ENCODE peak calls at places on chromosome 2, in seven cellular contexts. S is osteocyte; N is activated CD8-positive, alpha-beta T cell treated with anti-CD3 and anti-CD28 coated beads for 36 hours; W is tibial artery; V is activated CD4-positive, alpha-beta memory T cell treated with anti-CD3 and anti-CD28 coated beads for 36 hours; G is GM12865; H is lung microvascular endothelial cell. Z is an unnamed sample.

GRCh38 chr2:108833219-108833618 is 46.6 kb downstream of the CCDC138 start:
- DNase-seq in S (no peak), N (no peak), W (no peak), V (no peak), G (peak; percentile 14), H (no peak), Z (peak; percentile 59)

GRCh38 chr2:173048901-173049661 is 26.6 kb upstream of the MAP3K20 start:
- DNase-seq in S (no peak), N (peak; percentile 49), W (peak; percentile 89), V (peak; percentile 74), G (peak; percentile 38), H (peak; percentile 87), Z (peak; percentile 86)

GRCh38 chr2:3491716-3492474 is 27.4 kb downstream of the ADI1 start:
- DNase-seq in S (peak; percentile 68), N (no peak), W (no peak), V (no peak), G (no peak), H (no peak), Z (no peak)

GRCh38 chr2:2331905-2332280 is 818 bp upstream of the MYT1L start:
- DNase-seq in S (no peak), N (no peak), W (no peak), V (no peak), G (no peak), H (no peak), Z (no peak)

GRCh38 chr2:171403181-171403580 is 30.6 kb downstream of the METTL8 start:
- DNase-seq in S (no peak), N (no peak), W (no peak), V (no peak), G (no peak), H (no peak), Z (peak; percentile 86)

GRCh38 chr2:125405816-125406215 is 1250.1 kb upstream of the GYPC start:
- DNase-seq in S (no peak), N (no peak), W (no peak), V (no peak), G (no peak), H (peak; percentile 2), Z (peak; percentile 2)

GRCh38 chr2:156342252-156343095 is 10.0 kb upstream of the NR4A2 start:
- DNase-seq in S (peak; percentile 97), N (peak; percentile 89), W (peak; percentile 93), V (peak; percentile 90), G (peak; percentile 92), H (peak; percentile 92), Z (peak; percentile 69)

GRCh38 chr2:191632426-191632825 is 45.5 kb upstream of the NABP1 start:
- DNase-seq in S (no peak), N (no peak), W (no peak), V (no peak), G (no peak), H (no peak), Z (no peak)

GRCh38 chr2:217929757-217930707 is 72.8 kb downstream of the TNS1 start:
- DNase-seq in S (no peak), N (no peak), W (peak; percentile 86), V (no peak), G (no peak), H (no peak), Z (no peak)

GRCh38 chr2:168685619-168686453 is 116.6 kb upstream of the NOSTRIN start:
- DNase-seq in S (no peak), N (no peak), W (no peak), V (no peak), G (no peak), H (no peak), Z (no peak)

GRCh38 chr2:172095146-172095904 is 7.4 kb downstream of the DLX2 start:
- DNase-seq in S (peak; percentile 95), N (peak; percentile 80), W (no peak), V (peak; percentile 79), G (peak; percentile 68), H (no peak), Z (peak; percentile 46)

GRCh38 chr2:209629622-209630021 is 142.0 kb upstream of the UNC80 start:
- DNase-seq in S (no peak), N (no peak), W (no peak), V (no peak), G (no peak), H (peak; percentile 49), Z (peak; percentile 66)

GRCh38 chr2:109727929-109728447 is 66.1 kb upstream of the RGPD5 start:
- DNase-seq in S (peak; percentile 54), N (no peak), W (no peak), V (no peak), G (no peak), H (no peak), Z (no peak)

GRCh38 chr2:1855150-1855549 is 110.8 kb upstream of the PXDN start:
- DNase-seq in S (no peak), N (no peak), W (no peak), V (no peak), G (no peak), H (no peak), Z (no peak)

GRCh38 chr2:233839447-233839820 is 14.9 kb downstream of the HJURP start:
- DNase-seq in S (peak; percentile 83), N (no peak), W (no peak), V (no peak), G (no peak), H (no peak), Z (no peak)

GRCh38 chr2:164617466-164617865 is 3.8 kb downstream of the GRB14 start:
- DNase-seq in S (no peak), N (no peak), W (no peak), V (no peak), G (no peak), H (no peak), Z (peak; percentile 56)

GRCh38 chr2:239522002-239522739 is 121.4 kb upstream of the HDAC4 start:
- DNase-seq in S (no peak), N (no peak), W (no peak), V (no peak), G (no peak), H (no peak), Z (no peak)

GRCh38 chr2:23015651-23016050 is 369.3 kb upstream of the KLHL29 start:
- DNase-seq in S (peak; percentile 13), N (no peak), W (no peak), V (no peak), G (no peak), H (no peak), Z (no peak)

GRCh38 chr2:114769110-114769509 is 326.7 kb downstream of the DPP10 start:
- DNase-seq in S (no peak), N (no peak), W (no peak), V (no peak), G (no peak), H (no peak), Z (no peak)

GRCh38 chr2:56981554-56981953 is 797.8 kb downstream of the CCDC85A start:
- DNase-seq in S (no peak), N (no peak), W (no peak), V (no peak), G (no peak), H (no peak), Z (no peak)

GRCh38 chr2:197952540-197953202 is 148.3 kb downstream of the PLCL1 start:
- DNase-seq in S (no peak), N (peak; percentile 31), W (no peak), V (peak; percentile 37), G (peak; percentile 33), H (no peak), Z (no peak)

GRCh38 chr2:159045545-159046454 is 77.4 kb downstream of the TANC1 start:
- DNase-seq in S (no peak), N (no peak), W (no peak), V (no peak), G (no peak), H (peak; percentile 70), Z (peak; percentile 28)

GRCh38 chr2:207706936-207707860 is 4.2 kb upstream of the CCNYL1 start:
- DNase-seq in S (no peak), N (no peak), W (no peak), V (no peak), G (peak; percentile 16), H (no peak), Z (no peak)

GRCh38 chr2:132662742-132663141 is 7.3 kb downstream of the LYPD1 start:
- DNase-seq in S (no peak), N (no peak), W (no peak), V (no peak), G (no peak), H (no peak), Z (peak; percentile 6)

GRCh38 chr2:99878951-99879350 is 263.4 kb downstream of the AFF3 start:
- DNase-seq in S (no peak), N (no peak), W (no peak), V (no peak), G (no peak), H (peak; percentile 75), Z (peak; percentile 72)